ENCODE peak calls at places on chromosomes 12 and 14, in four cellular contexts. P, B, X and I are unnamed samples.

GRCh38 chr14:100692859-100693558 is 33.7 kb upstream of the DLK1 start:
- DNase-seq in B (no peak), X (peak), P (no peak), I (no peak)

GRCh38 chr12:89878327-89878726 is 169.7 kb upstream of the ATP2B1 start:
- DNase-seq in B (no peak), P (no peak), X (no peak), I (no peak)

GRCh38 chr14:104332634-104333270 is 194.4 kb downstream of the KIF26A start:
- DNase-seq in P (no peak), X (no peak), B (peak), I (no peak)

GRCh38 chr12:6425588-6426531 is 18.9 kb upstream of the CD27 start:
- DNase-seq in P (no peak), X (no peak), B (peak), I (peak)

GRCh38 chr12:75646329-75646940 is 135.0 kb upstream of the KRR1 start:
- DNase-seq in X (no peak), B (no peak), P (peak), I (no peak)

GRCh38 chr14:63203618-63204406 is 431 bp upstream of the RHOJ start:
- DNase-seq in X (peak), B (peak), P (peak), I (peak)

GRCh38 chr14:76918176-76918750 is 92.1 kb downstream of the LRRC74A start:
- DNase-seq in P (peak), B (peak), X (peak), I (no peak)

GRCh38 chr14:103374121-103374520 is 11.1 kb upstream of the MARK3 start:
- DNase-seq in P (no peak), B (no peak), X (no peak), I (no peak)

GRCh38 chr12:87603727-87604126 is 425.5 kb downstream of the C12orf50 start:
- DNase-seq in X (no peak), B (no peak), P (no peak), I (no peak)

GRCh38 chr12:13183621-13184020 is 12.9 kb upstream of the EMP1 start:
- DNase-seq in B (no peak), X (no peak), P (no peak), I (no peak)

GRCh38 chr14:101176535-101177205 is 273.1 kb upstream of the RTL1 start:
- DNase-seq in X (no peak), P (no peak), B (no peak), I (peak)

GRCh38 chr14:45716506-45716905 is 463.5 kb upstream of the MIS18BP1 start:
- DNase-seq in P (no peak), B (no peak), X (peak), I (no peak)
- TF ChIP-seq CTCF in P (no peak), B (peak), X (no peak), I (peak)

DNA sequence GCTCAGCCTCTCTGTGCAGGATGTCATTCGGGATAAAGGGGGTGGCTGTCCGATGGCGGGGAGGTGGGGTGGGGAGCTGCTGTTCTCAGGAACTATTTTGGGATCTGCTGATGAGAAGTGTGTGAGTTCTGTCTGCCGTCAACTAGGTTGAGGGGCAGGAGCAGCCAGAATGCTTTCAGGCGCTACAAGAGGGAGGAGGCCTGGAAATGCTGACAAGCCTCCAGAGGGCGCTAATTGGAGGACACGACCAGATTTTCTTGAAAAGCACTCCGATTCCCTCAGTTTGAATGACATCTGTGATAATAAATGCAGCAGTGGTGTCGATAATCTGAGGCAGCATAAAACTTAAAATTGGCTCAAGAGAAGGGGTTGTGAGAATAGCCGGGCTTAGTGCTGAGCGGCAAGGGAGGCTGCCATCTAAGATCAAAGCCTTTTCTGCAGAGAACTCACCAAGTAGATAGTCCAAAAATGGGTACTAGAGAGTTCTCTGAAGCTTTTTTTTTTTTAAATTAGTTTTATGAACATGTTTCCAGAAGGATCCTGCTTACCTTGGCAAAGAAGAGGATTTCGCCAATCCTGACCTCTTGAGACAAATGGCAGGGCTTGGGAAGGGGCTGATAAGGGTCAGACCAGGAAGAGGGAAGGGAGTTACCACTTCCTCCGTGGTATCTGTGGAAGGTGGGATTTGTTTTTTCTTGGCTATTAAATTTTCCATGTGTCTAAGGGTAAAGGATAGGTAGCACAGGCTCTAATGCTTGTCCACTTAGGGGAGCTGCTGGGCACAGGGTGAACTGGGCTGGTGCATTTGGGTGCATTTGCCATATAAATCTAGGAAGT is 94.4 kb downstream of the CRACR2A start:
- DNase-seq in X (peak), B (no peak), P (peak), I (no peak)
- TF ChIP-seq CTCF in X (peak), B (peak), P (peak), I (peak)

DNA sequence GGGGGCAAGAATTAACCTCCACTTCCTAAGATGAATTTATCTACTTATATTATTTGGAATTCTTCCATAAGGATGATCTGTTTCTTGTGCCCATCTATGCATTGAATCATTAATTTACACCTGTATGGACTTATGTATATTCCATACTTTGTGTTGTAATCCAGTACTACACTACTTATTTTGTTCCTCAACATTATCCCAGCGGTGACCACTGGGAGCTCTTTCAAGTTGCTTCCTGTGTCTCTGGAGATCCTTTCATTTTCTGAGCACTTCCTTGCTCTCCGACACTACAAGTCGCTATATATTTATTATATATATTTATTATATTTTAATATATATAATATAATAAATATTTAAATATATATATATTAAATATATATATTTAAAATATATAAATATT is 54.9 kb upstream of the SCN8A start:
- DNase-seq in X (no peak), B (no peak), P (no peak), I (no peak)
- TF ChIP-seq CTCF in X (no peak), B (no peak), P (no peak), I (peak)

DNA sequence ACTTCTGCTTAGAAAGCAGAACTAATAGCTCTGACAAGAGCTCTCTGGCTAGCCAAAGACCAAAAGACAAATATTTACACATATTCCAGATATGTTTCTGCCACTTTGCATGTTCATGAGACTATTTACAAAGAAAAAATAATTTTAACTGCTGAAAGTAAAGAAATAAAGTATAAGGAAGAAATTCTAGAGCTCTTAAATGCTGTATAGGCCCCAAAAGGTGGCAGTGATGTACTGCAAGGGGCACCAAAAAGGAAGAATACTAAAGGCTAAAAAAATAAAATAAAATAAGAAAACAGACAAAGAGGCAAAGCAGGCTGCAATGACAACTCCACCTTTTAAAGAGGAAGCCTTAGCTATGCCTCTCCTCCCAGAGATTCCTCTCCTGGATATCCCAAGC is 23.0 kb downstream of the KLRK1 start:
- DNase-seq in B (no peak), X (peak), P (no peak), I (no peak)
- TF ChIP-seq CTCF in B (no peak), X (peak), P (no peak), I (peak)

DNA sequence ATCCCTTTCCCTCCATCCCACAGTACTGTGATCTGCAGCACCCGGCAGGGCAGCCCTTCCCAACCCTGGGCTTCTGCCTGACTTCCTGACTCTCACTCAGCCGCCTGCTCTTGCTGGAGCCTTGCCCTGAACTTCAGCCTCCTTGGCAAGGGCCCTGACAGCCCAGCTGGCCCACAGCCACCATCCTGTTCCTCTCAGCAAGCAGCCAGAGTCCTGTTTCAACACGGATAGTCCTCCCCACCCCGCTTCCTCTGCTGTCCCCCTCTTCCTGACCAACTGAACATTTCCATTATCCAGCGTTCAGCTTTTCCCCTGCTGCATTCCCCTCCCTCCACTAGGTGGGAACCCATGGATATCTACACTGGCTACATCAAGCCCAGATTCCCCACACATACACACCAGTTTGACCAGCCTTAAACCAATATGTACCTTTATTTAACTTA is 74.0 kb upstream of the MDM1 start:
- DNase-seq in X (peak), P (peak), B (peak), I (no peak)
- TF ChIP-seq CTCF in X (peak), P (peak), B (peak), I (peak)